ENCODE peak calls at places on chromosomes 7 and 10, in four cellular contexts. R is IMR-90, U is mesendoderm, O is H1. E is an unnamed sample.

GRCh38 chr10:36882781-36883180 is 242.6 kb upstream of the ANKRD30A start:
- DNase-seq in R (no peak), U (no peak), O (no peak), E (no peak)

GRCh38 chr7:98949336-98950044 is 71.2 kb downstream of the TRRAP start:
- DNase-seq in R (no peak), U (no peak), O (no peak), E (no peak)

GRCh38 chr10:21526952-21527633 is 1.6 kb upstream of the SKIDA1 start:
- DNase-seq in R (peak; percentile 58), U (peak; percentile 84), O (peak; percentile 83), E (peak; percentile 75)

GRCh38 chr10:43316988-43317387 is 50.1 kb upstream of the RASGEF1A start:
- DNase-seq in R (no peak), U (no peak), O (no peak), E (no peak)

GRCh38 chr10:61543831-61544230 is 90.7 kb upstream of the TMEM26 start:
- DNase-seq in R (no peak), U (no peak), O (no peak), E (no peak)

GRCh38 chr10:31929986-31930675 is 1.5 kb upstream of the ARHGAP12 start:
- DNase-seq in R (no peak), U (peak; percentile 69), O (no peak), E (no peak)

GRCh38 chr10:50407077-50407801 is 155.9 kb upstream of the ASAH2 start:
- DNase-seq in R (no peak), U (peak; percentile 93), O (no peak), E (peak; percentile 60)

GRCh38 chr7:83162402-83163256 is at the start of gene PCLO:
- DNase-seq in R (peak; percentile 3), U (peak; percentile 96), O (peak; percentile 93), E (peak; percentile 96)

GRCh38 chr10:70495691-70496261 is 17.2 kb downstream of the PALD1 start:
- DNase-seq in R (no peak), U (no peak), O (no peak), E (no peak)

GRCh38 chr10:131683281-131683861 is 217.4 kb upstream of the PPP2R2D start:
- DNase-seq in R (no peak), U (no peak), O (no peak), E (no peak)

GRCh38 chr10:44340557-44340956 is 44.3 kb downstream of the CXCL12 start:
- DNase-seq in R (no peak), U (no peak), O (no peak), E (no peak)

GRCh38 chr7:82450759-82451158 is 7.2 kb upstream of the CACNA2D1 start:
- DNase-seq in R (no peak), U (no peak), O (no peak), E (no peak)

GRCh38 chr10:81884856-81885255 is 9.9 kb downstream of the NRG3 start:
- DNase-seq in R (no peak), U (no peak), O (no peak), E (no peak)

GRCh38 chr10:43396061-43396927 is 12.7 kb downstream of the HNRNPF start:
- DNase-seq in R (peak; percentile 58), U (peak; percentile 91), O (peak; percentile 85), E (peak; percentile 78)

GRCh38 chr10:100653957-100654834 is 91.2 kb upstream of the PAX2 start:
- DNase-seq in R (no peak), U (peak; percentile 91), O (peak; percentile 66), E (peak; percentile 66)

GRCh38 chr10:132745511-132745910 is 40.4 kb downstream of the NKX6-2 start:
- DNase-seq in R (no peak), U (no peak), O (no peak), E (no peak)

GRCh38 chr10:86375204-86375603 is 8.6 kb upstream of the GRID1 start:
- DNase-seq in R (no peak), U (no peak), O (peak; percentile 16), E (peak; percentile 18)

DNA sequence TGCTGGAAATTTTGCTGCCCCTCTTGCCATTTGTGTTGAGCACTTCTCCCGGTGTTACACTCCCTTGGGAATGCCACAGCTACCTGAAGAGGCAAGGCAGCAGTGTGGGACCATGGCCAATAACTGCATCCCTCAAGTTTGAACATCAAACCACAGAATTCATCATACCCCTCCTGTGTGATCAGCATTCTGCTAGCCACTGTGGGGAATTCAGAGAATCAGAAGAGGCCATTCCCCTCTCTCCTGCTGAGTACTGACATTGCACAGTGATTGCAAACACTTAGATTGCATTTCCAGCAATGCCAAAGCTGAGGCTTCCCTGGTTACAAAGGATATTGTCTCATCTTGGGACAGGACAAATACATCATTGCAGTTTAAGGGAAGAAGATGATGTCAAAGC is 12.2 kb upstream of the CCDC172 start:
- DNase-seq in R (no peak), U (no peak), O (no peak), E (no peak)
- H3K56ac ChIP-seq in R (no peak overlapping the region), U (no peak overlapping the region), O (no peak overlapping the region), E (no peak overlapping the region)

GRCh38 chr7:26533163-26533562 is 241.5 kb downstream of the SNX10 start:
- DNase-seq in R (no peak), U (no peak), O (no peak), E (no peak)
- H3K56ac ChIP-seq in R (no peak overlapping the region), U (no peak overlapping the region), O (no peak overlapping the region), E (no peak overlapping the region)

DNA sequence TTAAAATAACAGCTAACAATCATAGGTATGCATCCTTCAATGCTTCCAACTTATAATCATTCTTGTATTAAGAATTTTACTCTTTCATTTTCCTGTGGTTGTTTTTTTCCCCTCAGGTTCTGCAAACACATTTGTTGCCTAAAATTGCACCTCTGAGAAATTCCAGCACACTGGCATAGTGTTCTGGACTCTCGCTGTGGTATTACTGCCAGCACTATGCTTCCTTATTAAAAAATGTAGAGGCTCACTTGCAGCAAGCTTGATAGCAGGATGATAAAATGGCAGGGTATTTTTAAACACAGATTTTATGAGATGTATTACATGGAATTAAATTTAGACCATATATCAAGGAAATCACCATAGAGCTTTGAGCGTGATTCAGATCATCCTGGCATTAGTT is 416.7 kb upstream of the AKR1E2 start:
- DNase-seq in R (no peak), U (no peak), O (no peak), E (no peak)
- H3K56ac ChIP-seq in R (no peak overlapping the region), U (no peak overlapping the region), O (no peak overlapping the region), E (no peak overlapping the region)

GRCh38 chr10:77823811-77824542 is 102.6 kb downstream of the DLG5 start:
- DNase-seq in R (no peak), U (no peak), O (no peak), E (no peak)
- H3K56ac ChIP-seq in R (no peak overlapping the region), U (no peak overlapping the region), O (no peak overlapping the region), E (no peak overlapping the region)

DNA sequence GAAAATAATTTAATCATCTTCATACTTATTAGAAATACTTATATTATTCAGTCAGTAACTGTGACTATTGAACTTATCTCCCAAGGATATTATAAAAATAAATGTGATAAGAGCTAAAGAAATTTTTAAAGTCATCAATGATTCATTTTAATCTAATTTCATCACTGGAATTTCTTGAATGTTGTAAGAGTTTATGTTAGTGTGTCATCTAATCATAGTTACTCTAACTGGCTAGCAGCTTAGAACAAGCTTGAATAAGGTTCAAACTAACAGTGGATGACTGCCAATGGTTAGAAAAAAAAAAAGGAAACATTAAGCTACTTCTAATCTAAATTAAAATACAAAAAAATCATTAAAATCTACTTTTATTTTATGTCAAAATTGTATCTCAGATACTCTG is 1066.3 kb downstream of the CNTNAP2 start:
- DNase-seq in R (peak; percentile 10), U (no peak), O (no peak), E (no peak)
- H3K56ac ChIP-seq in R (no peak overlapping the region), U (no peak overlapping the region), O (no peak overlapping the region), E (no peak overlapping the region)

GRCh38 chr10:66537186-66537585 is 388.6 kb upstream of the LRRTM3 start:
- DNase-seq in R (no peak), U (no peak), O (no peak), E (no peak)

GRCh38 chr10:66538352-66538751 is 387.5 kb upstream of the LRRTM3 start:
- DNase-seq in R (no peak), U (peak; percentile 18), O (no peak), E (no peak)

GRCh38 chr10:66535418-66535817 is 390.4 kb upstream of the LRRTM3 start:
- DNase-seq in R (no peak), U (no peak), O (no peak), E (no peak)

GRCh38 chr10:66538908-66539307 is 386.9 kb upstream of the LRRTM3 start:
- DNase-seq in R (no peak), U (no peak), O (no peak), E (no peak)
- H3K56ac ChIP-seq in R (no peak overlapping the region), U (peak overlapping the region; percentile 31), O (no peak overlapping the region), E (no peak overlapping the region)

GRCh38 chr10:2387672-2388071 is 650.3 kb upstream of the ADARB2 start:
- DNase-seq in R (no peak), U (no peak), O (no peak), E (no peak)
- H3K56ac ChIP-seq in R (no peak overlapping the region), U (no peak overlapping the region), O (no peak overlapping the region), E (no peak overlapping the region)

GRCh38 chr7:37000514-37000913 is 276.2 kb upstream of the AOAH start:
- DNase-seq in R (no peak), U (no peak), O (no peak), E (no peak)

GRCh38 chr7:36995776-36996175 is 271.5 kb upstream of the AOAH start:
- DNase-seq in R (no peak), U (no peak), O (no peak), E (no peak)

GRCh38 chr7:36999851-37000480 is 275.7 kb upstream of the AOAH start:
- DNase-seq in R (no peak), U (no peak), O (no peak), E (no peak)

DNA sequence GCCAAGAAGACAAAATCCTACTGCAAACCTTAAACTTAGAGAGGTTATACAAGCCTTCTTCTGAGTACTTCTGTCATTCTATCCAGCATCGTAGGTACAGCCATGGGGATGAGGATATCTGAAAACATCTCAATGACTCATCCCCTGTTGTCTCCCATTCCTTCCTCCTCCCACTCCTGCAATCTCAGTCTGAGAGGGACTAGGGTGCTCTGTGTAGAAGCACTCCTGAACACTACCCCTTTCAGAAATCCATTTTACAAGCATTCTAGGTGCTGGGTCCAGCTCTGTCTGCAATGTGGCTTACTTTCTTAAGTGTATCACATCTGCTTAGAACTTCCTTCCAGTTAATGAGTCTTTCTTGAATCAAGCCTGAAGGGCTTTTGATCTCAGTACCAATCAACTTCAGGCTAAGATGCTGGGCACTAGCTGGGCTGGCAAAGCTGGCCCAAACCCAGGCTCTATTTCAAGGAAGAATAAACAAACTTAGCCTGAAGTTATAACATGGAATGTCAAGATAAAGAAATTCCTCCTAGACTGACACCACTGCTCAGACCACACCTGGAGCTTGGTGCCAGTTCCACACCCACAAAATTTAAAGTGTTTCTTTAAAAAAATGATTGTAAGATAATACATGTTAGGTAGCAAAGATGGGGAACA is 270.3 kb upstream of the AOAH start:
- DNase-seq in R (no peak), U (peak; percentile 29), O (no peak), E (no peak)
- H3K56ac ChIP-seq in R (no peak overlapping the region), U (no peak overlapping the region), O (no peak overlapping the region), E (no peak overlapping the region)

DNA sequence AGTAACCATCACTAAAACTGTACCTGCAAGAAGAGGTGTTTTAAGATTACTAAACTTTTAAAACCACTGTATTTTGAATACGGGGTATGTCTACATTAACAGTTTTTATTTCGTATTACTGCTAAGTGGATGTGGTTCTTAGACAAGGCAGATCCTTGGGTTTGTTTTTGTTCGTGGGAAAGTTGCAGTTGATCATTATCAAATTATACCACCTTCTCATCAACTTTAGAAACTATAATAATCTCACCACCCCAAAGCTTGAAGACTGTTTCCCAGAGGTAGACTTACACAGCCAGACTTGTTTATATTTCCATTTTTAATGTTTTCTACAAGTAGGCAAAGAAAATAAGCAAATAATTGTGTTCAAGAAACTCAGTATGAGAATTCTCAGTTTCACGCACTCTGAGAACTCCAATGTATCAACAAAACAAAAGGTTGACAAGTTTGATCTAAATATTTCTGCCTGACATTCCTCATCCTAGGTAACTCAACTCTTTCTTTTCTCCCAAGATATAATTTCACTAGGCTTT is 36.1 kb downstream of the IGF2BP3 start:
- DNase-seq in R (no peak), U (no peak), O (no peak), E (no peak)
- H3K56ac ChIP-seq in R (no peak overlapping the region), U (no peak overlapping the region), O (no peak overlapping the region), E (no peak overlapping the region)

GRCh38 chr10:17068953-17069352 is 60.7 kb downstream of the CUBN start:
- DNase-seq in R (no peak), U (no peak), O (no peak), E (no peak)
- H3K56ac ChIP-seq in R (no peak overlapping the region), U (no peak overlapping the region), O (no peak overlapping the region), E (no peak overlapping the region)